ENCODE peak calls at places on chromosomes 11 and 22, in ten cellular contexts. R is GM04504, E is CMK, Y is CD14-positive monocyte, M is T follicular helper cell, S is HEK293T, O is NCI-H69, J is amygdala, V is lower lobe of right lung, G is MCF 10A. K is an unnamed sample.

GRCh38 chr11:125164422-125165110 is at the start of gene PKNOX2:
- DNase-seq in R (no peak), E (no peak), Y (no peak), M (peak; percentile 44), S (peak; percentile 78), O (peak; percentile 81), J (peak; percentile 81), V (peak; percentile 68), G (peak; percentile 57), K (no peak)

GRCh38 chr22:36613958-36614357 is 85.0 kb upstream of the EIF3D start:
- DNase-seq in R (no peak), E (no peak), Y (no peak), M (no peak), S (no peak), O (no peak), J (no peak), V (no peak), G (no peak), K (no peak)

GRCh38 chr22:19850482-19851109 is 4.1 kb downstream of the GNB1L start:
- DNase-seq in R (no peak), E (no peak), Y (no peak), M (no peak), S (no peak), O (no peak), J (no peak), V (no peak), G (no peak), K (no peak)

GRCh38 chr22:33789690-33790253 is 130.5 kb downstream of the LARGE1 start:
- DNase-seq in R (no peak), E (no peak), Y (no peak), M (no peak), S (no peak), O (no peak), J (no peak), V (no peak), G (no peak), K (no peak)

GRCh38 chr11:127493330-127493729 is 492.8 kb upstream of the KIRREL3 start:
- DNase-seq in R (no peak), E (no peak), Y (no peak), M (no peak), S (peak; percentile 16), O (peak; percentile 83), J (no peak), V (no peak), G (peak; percentile 52), K (no peak)

GRCh38 chr11:31956310-31956709 is 134.6 kb upstream of the RCN1 start:
- DNase-seq in R (no peak), E (no peak), Y (no peak), M (no peak), S (no peak), O (no peak), J (no peak), V (no peak), G (no peak), K (no peak)

GRCh38 chr11:102749101-102749725 is 24.5 kb upstream of the MMP8 start:
- DNase-seq in R (no peak), E (no peak), Y (no peak), M (no peak), S (no peak), O (no peak), J (no peak), V (no peak), G (no peak), K (no peak)

GRCh38 chr11:37230865-37231264 is 632.8 kb upstream of the RAG2 start:
- DNase-seq in R (no peak), E (no peak), Y (no peak), M (no peak), S (no peak), O (no peak), J (no peak), V (no peak), G (peak; percentile 13), K (no peak)